ENCODE peak calls at places on chromosomes 13 and 19, in ten cellular contexts. H is activated CD4-positive, alpha-beta T cell treated with anti-CD3 and anti-CD28 coated beads, Interleukin-2, amount 10 ng/mL, durations not matched to agents 7 days and 5 days; C is GM12865; J is cardiac muscle cell; R is aorta; Y is posterior cingulate gyrus; T is fibroblast of the conjunctiva; S is GM04504; G is activated T-cell treated with anti-CD3 and anti-CD28 coated beads for 48 hours; Z is choroid plexus epithelial cell. I is an unnamed sample.

GRCh38 chr19:19120308-19121156 is 17.7 kb downstream of the TMEM161A start:
- DNase-seq in T (peak; percentile 59), C (peak; percentile 43), Y (no peak), Z (peak; percentile 97), G (peak; percentile 26), J (peak; percentile 95), R (peak; percentile 79), H (peak; percentile 39), S (no peak), I (no peak)

GRCh38 chr13:109708014-109708617 is 78.3 kb downstream of the IRS2 start:
- DNase-seq in H (no peak), G (no peak), C (no peak), T (no peak), Y (no peak), S (no peak), J (no peak), Z (no peak), R (no peak), I (no peak)

GRCh38 chr13:28636677-28637317 is 22.1 kb upstream of the POMP start:
- DNase-seq in T (peak; percentile 61), S (no peak), C (peak; percentile 84), Y (no peak), H (peak; percentile 62), J (peak; percentile 80), Z (peak; percentile 89), G (peak; percentile 33), R (no peak), I (peak; percentile 74)

GRCh38 chr19:56837892-56838679 is 2.4 kb downstream of the PEG3 start:
- DNase-seq in S (no peak), J (peak; percentile 83), Y (peak; percentile 67), R (peak; percentile 73), G (no peak), Z (peak; percentile 24), C (no peak), T (peak; percentile 71), H (no peak), I (peak; percentile 21)

GRCh38 chr19:38441660-38442348 is 8.3 kb downstream of the RYR1 start:
- DNase-seq in Z (no peak), J (peak; percentile 15), C (peak; percentile 24), R (no peak), Y (no peak), H (no peak), G (no peak), S (no peak), T (no peak), I (peak; percentile 20)

GRCh38 chr13:59458908-59459579 is 704.7 kb downstream of the DIAPH3 start:
- DNase-seq in Z (peak; percentile 84), J (peak; percentile 92), G (no peak), R (no peak), S (no peak), H (no peak), T (peak; percentile 65), Y (no peak), C (no peak), I (peak; percentile 37)

GRCh38 chr19:5692785-5693194 is 2.7 kb downstream of the RPL36 start:
- DNase-seq in S (no peak), G (no peak), Z (no peak), R (no peak), Y (no peak), J (no peak), C (no peak), T (no peak), H (no peak), I (no peak)

GRCh38 chr13:102774596-102775375 is 1.2 kb upstream of the TEX30 start:
- DNase-seq in G (no peak), S (no peak), R (no peak), J (no peak), C (no peak), Y (no peak), H (no peak), T (no peak), Z (no peak), I (no peak)

GRCh38 chr13:111945086-111945485 is 121.9 kb upstream of the SOX1 start:
- DNase-seq in C (no peak), J (no peak), R (no peak), T (no peak), H (no peak), Z (no peak), Y (no peak), G (no peak), S (no peak), I (no peak)

GRCh38 chr13:91383836-91384235 is 14.6 kb upstream of the GPC5 start:
- DNase-seq in Z (no peak), H (no peak), J (no peak), S (no peak), C (no peak), T (no peak), Y (no peak), G (no peak), R (no peak), I (no peak)

GRCh38 chr19:7224205-7224833 is 69.9 kb downstream of the INSR start:
- DNase-seq in T (no peak), G (no peak), H (no peak), Y (no peak), C (no peak), Z (peak; percentile 39), R (no peak), S (peak; percentile 18), J (peak; percentile 80), I (no peak)

GRCh38 chr19:17103177-17103576 is 27.6 kb downstream of the MYO9B start:
- DNase-seq in C (no peak), S (no peak), T (no peak), G (no peak), R (no peak), J (peak; percentile 59), Z (peak; percentile 41), H (no peak), Y (no peak), I (no peak)

GRCh38 chr19:34661357-34661756 is 15.6 kb downstream of the SCGB2B2 start:
- DNase-seq in Y (no peak), R (no peak), T (no peak), J (no peak), Z (no peak), S (no peak), G (no peak), H (no peak), C (no peak), I (no peak)

GRCh38 chr13:100633461-100633860 is 41.1 kb downstream of the TMTC4 start:
- DNase-seq in C (no peak), J (peak; percentile 60), G (no peak), H (no peak), S (peak; percentile 69), Z (peak; percentile 74), Y (no peak), T (peak; percentile 74), R (no peak), I (no peak)

GRCh38 chr19:55485439-55486011 is 537 bp downstream of the NAT14 start:
- DNase-seq in J (no peak), Z (no peak), S (no peak), G (no peak), T (no peak), R (no peak), Y (no peak), C (peak; percentile 36), H (no peak), I (no peak)

GRCh38 chr19:48970923-48971395 is 5.8 kb downstream of the FTL start:
- DNase-seq in C (peak; percentile 87), Y (peak; percentile 50), H (peak; percentile 84), Z (peak; percentile 88), J (peak; percentile 87), S (peak; percentile 40), T (peak; percentile 69), R (peak; percentile 91), G (peak; percentile 76), I (peak; percentile 61)

GRCh38 chr19:18486746-18487145 is 35.1 kb downstream of the ELL start:
- DNase-seq in Y (no peak), T (no peak), C (no peak), H (no peak), S (no peak), J (no peak), R (no peak), G (no peak), Z (no peak), I (no peak)

GRCh38 chr13:101917833-101918755 is 465.6 kb downstream of the ITGBL1 start:
- DNase-seq in C (no peak), Z (no peak), H (no peak), G (no peak), T (no peak), Y (no peak), S (no peak), R (no peak), J (no peak), I (no peak)

GRCh38 chr19:8310342-8311055 is 2.3 kb upstream of the CD320 start:
- DNase-seq in Y (no peak), Z (no peak), G (no peak), C (no peak), J (no peak), H (no peak), S (no peak), R (peak; percentile 40), T (no peak), I (no peak)

GRCh38 chr13:110617326-110618072 is 2.2 kb downstream of the NAXD start:
- DNase-seq in S (no peak), H (no peak), T (peak; percentile 35), R (no peak), Y (no peak), G (no peak), Z (peak; percentile 96), J (peak; percentile 84), C (no peak), I (no peak)

GRCh38 chr13:100883453-100883852 is 208.9 kb upstream of the TMTC4 start:
- DNase-seq in H (no peak), C (no peak), Y (no peak), S (no peak), G (no peak), R (no peak), Z (no peak), T (no peak), J (no peak), I (no peak)

GRCh38 chr13:59111711-59112110 is 1052.0 kb downstream of the DIAPH3 start:
- DNase-seq in T (no peak), J (peak; percentile 87), Z (peak; percentile 93), G (no peak), S (no peak), C (no peak), H (no peak), R (no peak), Y (no peak), I (no peak)

GRCh38 chr13:40236566-40237168 is 429.8 kb downstream of the FOXO1 start:
- DNase-seq in J (peak; percentile 76), T (peak; percentile 55), R (peak; percentile 63), S (no peak), Y (no peak), G (no peak), C (no peak), H (no peak), Z (peak; percentile 59), I (no peak)

GRCh38 chr19:6473652-6474051 is 7.9 kb downstream of the DENND1C start:
- DNase-seq in C (no peak), Z (no peak), H (no peak), R (no peak), S (no peak), J (no peak), T (no peak), Y (no peak), G (no peak), I (no peak)

GRCh38 chr13:50678464-50679162 is 164.9 kb downstream of the DLEU7 start:
- DNase-seq in R (no peak), S (peak; percentile 83), G (no peak), T (no peak), C (no peak), Y (no peak), J (peak; percentile 70), Z (peak; percentile 85), H (no peak), I (no peak)

GRCh38 chr13:32650705-32651311 is 64.6 kb downstream of the PDS5B start:
- DNase-seq in J (peak; percentile 81), H (peak; percentile 64), G (peak; percentile 51), Z (peak; percentile 87), S (peak; percentile 14), C (peak; percentile 86), T (peak; percentile 61), R (no peak), Y (no peak), I (peak; percentile 59)

GRCh38 chr19:28727835-28728159 is 485.2 kb downstream of the UQCRFS1 start:
- DNase-seq in R (no peak), Z (no peak), Y (no peak), J (no peak), T (no peak), S (no peak), C (no peak), G (no peak), H (no peak), I (no peak)

GRCh38 chr13:93776936-93777335 is 550.3 kb downstream of the GPC6 start:
- DNase-seq in J (peak; percentile 66), Z (peak; percentile 71), G (no peak), R (no peak), Y (no peak), H (no peak), T (no peak), C (no peak), S (peak; percentile 19), I (no peak)

I was measured in RPMI8226.